ENCODE peak calls at places on chromosomes 4 and X, in four cellular contexts. B, Z, F and H are unnamed samples.

GRCh38 chrX:136754641-136755040 is 26.1 kb downstream of the ARHGEF6 start:
- DNase-seq in B (no peak), Z (no peak), F (no peak), H (no peak)

GRCh38 chrX:51955200-51955599 is 61.8 kb downstream of the MAGED1 start:
- DNase-seq in B (no peak), Z (no peak), F (no peak), H (no peak)

GRCh38 chr4:156560701-156561100 is 410.9 kb downstream of the PDGFC start:
- DNase-seq in B (no peak), Z (no peak), F (no peak), H (no peak)

GRCh38 chrX:19889582-19890342 is 2.4 kb upstream of the SH3KBP1 start:
- DNase-seq in B (peak), Z (peak), F (no peak), H (peak)

GRCh38 chr4:136749988-136750387 is 782.3 kb downstream of the PCDH18 start:
- DNase-seq in B (no peak), Z (no peak), F (no peak), H (no peak)

GRCh38 chr4:156293657-156294297 is 340.1 kb upstream of the CTSO start:
- DNase-seq in B (no peak), Z (peak), F (no peak), H (no peak)

GRCh38 chr4:1599491-1600210 is 84.5 kb downstream of the FAM53A start:
- DNase-seq in B (no peak), Z (no peak), F (no peak), H (no peak)

GRCh38 chrX:30657542-30658238 is 4.5 kb downstream of the GK start:
- DNase-seq in B (no peak), Z (no peak), F (no peak), H (no peak)

GRCh38 chrX:2640436-2641150 is 50.5 kb upstream of the CD99 start:
- DNase-seq in B (no peak), Z (no peak), F (no peak), H (no peak)

GRCh38 chr4:6999172-7000086 is 43.7 kb upstream of the TADA2B start:
- DNase-seq in B (no peak), Z (no peak), F (no peak), H (peak)